ENCODE peak calls at places on chromosome 7, in eight cellular contexts. One of them, this sample, is unnamed.

GRCh38 chr7:33832326-33832725 is 73.0 kb upstream of the BMPER start:
- DNase-seq in neural crest cell: no peak
- DNase-seq in activated T-helper 1 cell treated with anti-CD3 and anti-CD28 coated beads, Interleukin-12 subunit alpha, Interleukin-12 subunit beta, Interleukin-2, Interleukin-4 antibody, amounts not matched to agents 30 ng/mL and 10 ng/mL and 1 ng/mL, durations not matched to agents 14 hours and 24 hours and 36 hours: no peak
- DNase-seq in caudate nucleus: no peak
- DNase-seq in CD4-positive, CD25-positive, alpha-beta regulatory T cell: no peak
- DNase-seq in astrocyte of the spinal cord: no peak
- DNase-seq in psoas muscle: peak
- DNase-seq in NAMALWA: no peak
- DNase-seq in this sample: no peak

GRCh38 chr7:70389752-70390151 is 742.2 kb upstream of the GALNT17 start:
- DNase-seq in NAMALWA: no peak
- DNase-seq in caudate nucleus: no peak
- DNase-seq in neural crest cell: no peak
- DNase-seq in psoas muscle: no peak
- DNase-seq in astrocyte of the spinal cord: no peak
- DNase-seq in CD4-positive, CD25-positive, alpha-beta regulatory T cell: no peak
- DNase-seq in activated T-helper 1 cell treated with anti-CD3 and anti-CD28 coated beads, Interleukin-12 subunit alpha, Interleukin-12 subunit beta, Interleukin-2, Interleukin-4 antibody, amounts not matched to agents 30 ng/mL and 10 ng/mL and 1 ng/mL, durations not matched to agents 14 hours and 24 hours and 36 hours: no peak
- DNase-seq in this sample: no peak

GRCh38 chr7:51118628-51119027 is 198.0 kb downstream of the COBL start:
- DNase-seq in psoas muscle: no peak
- DNase-seq in CD4-positive, CD25-positive, alpha-beta regulatory T cell: no peak
- DNase-seq in caudate nucleus: no peak
- DNase-seq in neural crest cell: no peak
- DNase-seq in activated T-helper 1 cell treated with anti-CD3 and anti-CD28 coated beads, Interleukin-12 subunit alpha, Interleukin-12 subunit beta, Interleukin-2, Interleukin-4 antibody, amounts not matched to agents 30 ng/mL and 10 ng/mL and 1 ng/mL, durations not matched to agents 14 hours and 24 hours and 36 hours: no peak
- DNase-seq in astrocyte of the spinal cord: no peak
- DNase-seq in NAMALWA: no peak
- DNase-seq in this sample: no peak

GRCh38 chr7:13980474-13980873 is 9.0 kb downstream of the ETV1 start:
- DNase-seq in psoas muscle: no peak
- DNase-seq in activated T-helper 1 cell treated with anti-CD3 and anti-CD28 coated beads, Interleukin-12 subunit alpha, Interleukin-12 subunit beta, Interleukin-2, Interleukin-4 antibody, amounts not matched to agents 30 ng/mL and 10 ng/mL and 1 ng/mL, durations not matched to agents 14 hours and 24 hours and 36 hours: no peak
- DNase-seq in caudate nucleus: no peak
- DNase-seq in astrocyte of the spinal cord: no peak
- DNase-seq in neural crest cell: no peak
- DNase-seq in NAMALWA: no peak
- DNase-seq in CD4-positive, CD25-positive, alpha-beta regulatory T cell: no peak
- DNase-seq in this sample: no peak

GRCh38 chr7:7808156-7808555 is 89.7 kb upstream of the RPA3 start:
- DNase-seq in psoas muscle: no peak
- DNase-seq in neural crest cell: no peak
- DNase-seq in caudate nucleus: no peak
- DNase-seq in astrocyte of the spinal cord: peak
- DNase-seq in CD4-positive, CD25-positive, alpha-beta regulatory T cell: no peak
- DNase-seq in activated T-helper 1 cell treated with anti-CD3 and anti-CD28 coated beads, Interleukin-12 subunit alpha, Interleukin-12 subunit beta, Interleukin-2, Interleukin-4 antibody, amounts not matched to agents 30 ng/mL and 10 ng/mL and 1 ng/mL, durations not matched to agents 14 hours and 24 hours and 36 hours: no peak
- DNase-seq in NAMALWA: no peak
- DNase-seq in this sample: no peak

GRCh38 chr7:142482899-142483658 is 225.2 kb upstream of the PRSS58 start:
- DNase-seq in CD4-positive, CD25-positive, alpha-beta regulatory T cell: peak
- DNase-seq in astrocyte of the spinal cord: peak
- DNase-seq in caudate nucleus: peak
- DNase-seq in activated T-helper 1 cell treated with anti-CD3 and anti-CD28 coated beads, Interleukin-12 subunit alpha, Interleukin-12 subunit beta, Interleukin-2, Interleukin-4 antibody, amounts not matched to agents 30 ng/mL and 10 ng/mL and 1 ng/mL, durations not matched to agents 14 hours and 24 hours and 36 hours: peak
- DNase-seq in psoas muscle: peak
- DNase-seq in NAMALWA: peak
- DNase-seq in neural crest cell: peak
- DNase-seq in this sample: no peak

GRCh38 chr7:155183655-155184054 is 113.5 kb downstream of the HTR5A start:
- DNase-seq in neural crest cell: no peak
- DNase-seq in NAMALWA: no peak
- DNase-seq in astrocyte of the spinal cord: no peak
- DNase-seq in caudate nucleus: no peak
- DNase-seq in activated T-helper 1 cell treated with anti-CD3 and anti-CD28 coated beads, Interleukin-12 subunit alpha, Interleukin-12 subunit beta, Interleukin-2, Interleukin-4 antibody, amounts not matched to agents 30 ng/mL and 10 ng/mL and 1 ng/mL, durations not matched to agents 14 hours and 24 hours and 36 hours: no peak
- DNase-seq in psoas muscle: no peak
- DNase-seq in CD4-positive, CD25-positive, alpha-beta regulatory T cell: no peak
- DNase-seq in this sample: no peak

GRCh38 chr7:148905093-148905666 is 21.1 kb upstream of the EZH2 start:
- DNase-seq in CD4-positive, CD25-positive, alpha-beta regulatory T cell: no peak
- DNase-seq in psoas muscle: no peak
- DNase-seq in astrocyte of the spinal cord: no peak
- DNase-seq in neural crest cell: no peak
- DNase-seq in caudate nucleus: no peak
- DNase-seq in activated T-helper 1 cell treated with anti-CD3 and anti-CD28 coated beads, Interleukin-12 subunit alpha, Interleukin-12 subunit beta, Interleukin-2, Interleukin-4 antibody, amounts not matched to agents 30 ng/mL and 10 ng/mL and 1 ng/mL, durations not matched to agents 14 hours and 24 hours and 36 hours: no peak
- DNase-seq in NAMALWA: no peak
- DNase-seq in this sample: no peak

GRCh38 chr7:44162785-44163395 is 21.8 kb upstream of the MYL7 start:
- DNase-seq in NAMALWA: no peak
- DNase-seq in astrocyte of the spinal cord: no peak
- DNase-seq in caudate nucleus: no peak
- DNase-seq in CD4-positive, CD25-positive, alpha-beta regulatory T cell: no peak
- DNase-seq in psoas muscle: no peak
- DNase-seq in activated T-helper 1 cell treated with anti-CD3 and anti-CD28 coated beads, Interleukin-12 subunit alpha, Interleukin-12 subunit beta, Interleukin-2, Interleukin-4 antibody, amounts not matched to agents 30 ng/mL and 10 ng/mL and 1 ng/mL, durations not matched to agents 14 hours and 24 hours and 36 hours: no peak
- DNase-seq in neural crest cell: no peak
- DNase-seq in this sample: no peak

GRCh38 chr7:12103948-12104347 is 107.1 kb upstream of the TMEM106B start:
- DNase-seq in CD4-positive, CD25-positive, alpha-beta regulatory T cell: no peak
- DNase-seq in activated T-helper 1 cell treated with anti-CD3 and anti-CD28 coated beads, Interleukin-12 subunit alpha, Interleukin-12 subunit beta, Interleukin-2, Interleukin-4 antibody, amounts not matched to agents 30 ng/mL and 10 ng/mL and 1 ng/mL, durations not matched to agents 14 hours and 24 hours and 36 hours: no peak
- DNase-seq in NAMALWA: no peak
- DNase-seq in psoas muscle: no peak
- DNase-seq in caudate nucleus: no peak
- DNase-seq in astrocyte of the spinal cord: no peak
- DNase-seq in neural crest cell: no peak
- DNase-seq in this sample: no peak

GRCh38 chr7:134535272-134535918 is 8.0 kb downstream of the AKR1B10 start:
- DNase-seq in caudate nucleus: no peak
- DNase-seq in psoas muscle: no peak
- DNase-seq in activated T-helper 1 cell treated with anti-CD3 and anti-CD28 coated beads, Interleukin-12 subunit alpha, Interleukin-12 subunit beta, Interleukin-2, Interleukin-4 antibody, amounts not matched to agents 30 ng/mL and 10 ng/mL and 1 ng/mL, durations not matched to agents 14 hours and 24 hours and 36 hours: no peak
- DNase-seq in astrocyte of the spinal cord: no peak
- DNase-seq in CD4-positive, CD25-positive, alpha-beta regulatory T cell: no peak
- DNase-seq in neural crest cell: no peak
- DNase-seq in NAMALWA: no peak
- DNase-seq in this sample: no peak

GRCh38 chr7:73811760-73812168 is 19.0 kb upstream of the CLDN4 start:
- DNase-seq in CD4-positive, CD25-positive, alpha-beta regulatory T cell: peak
- DNase-seq in NAMALWA: peak
- DNase-seq in caudate nucleus: no peak
- DNase-seq in astrocyte of the spinal cord: peak
- DNase-seq in activated T-helper 1 cell treated with anti-CD3 and anti-CD28 coated beads, Interleukin-12 subunit alpha, Interleukin-12 subunit beta, Interleukin-2, Interleukin-4 antibody, amounts not matched to agents 30 ng/mL and 10 ng/mL and 1 ng/mL, durations not matched to agents 14 hours and 24 hours and 36 hours: peak
- DNase-seq in neural crest cell: peak
- DNase-seq in psoas muscle: peak
- DNase-seq in this sample: peak

GRCh38 chr7:155531686-155532085 is 14.7 kb downstream of the CNPY1 start:
- DNase-seq in caudate nucleus: no peak
- DNase-seq in NAMALWA: no peak
- DNase-seq in neural crest cell: no peak
- DNase-seq in psoas muscle: no peak
- DNase-seq in activated T-helper 1 cell treated with anti-CD3 and anti-CD28 coated beads, Interleukin-12 subunit alpha, Interleukin-12 subunit beta, Interleukin-2, Interleukin-4 antibody, amounts not matched to agents 30 ng/mL and 10 ng/mL and 1 ng/mL, durations not matched to agents 14 hours and 24 hours and 36 hours: no peak
- DNase-seq in CD4-positive, CD25-positive, alpha-beta regulatory T cell: no peak
- DNase-seq in astrocyte of the spinal cord: no peak
- DNase-seq in this sample: peak

GRCh38 chr7:111796671-111797070 is 234.4 kb upstream of the IMMP2L start:
- DNase-seq in psoas muscle: no peak
- DNase-seq in neural crest cell: peak
- DNase-seq in CD4-positive, CD25-positive, alpha-beta regulatory T cell: peak
- DNase-seq in caudate nucleus: no peak
- DNase-seq in NAMALWA: peak
- DNase-seq in astrocyte of the spinal cord: peak
- DNase-seq in activated T-helper 1 cell treated with anti-CD3 and anti-CD28 coated beads, Interleukin-12 subunit alpha, Interleukin-12 subunit beta, Interleukin-2, Interleukin-4 antibody, amounts not matched to agents 30 ng/mL and 10 ng/mL and 1 ng/mL, durations not matched to agents 14 hours and 24 hours and 36 hours: no peak
- DNase-seq in this sample: no peak

This sample was measured in suprapubic skin.